ENCODE peak calls at places on chromosome 19, in nine cellular contexts. G, X, F, P, V, H, R, Q and W are unnamed samples.

GRCh38 chr19:34989248-34989797 is 10.8 kb upstream of the GRAMD1A start:
- DNase-seq in G (no peak), X (peak), F (no peak), P (no peak), V (no peak), H (no peak), R (no peak), Q (no peak), W (no peak)

GRCh38 chr19:18895038-18895827 is 725 bp downstream of the CERS1 start:
- DNase-seq in G (no peak), X (peak), F (no peak), P (peak), V (no peak), H (peak), R (no peak), Q (no peak), W (peak)

GRCh38 chr19:18415177-18415867 is 3.9 kb upstream of the SSBP4 start:
- DNase-seq in G (no peak), X (no peak), F (no peak), P (no peak), V (no peak), H (no peak), R (no peak), Q (no peak), W (peak)

GRCh38 chr19:33772102-33772857 is 24.4 kb upstream of the KCTD15 start:
- DNase-seq in G (no peak), X (peak), F (no peak), P (no peak), V (no peak), H (no peak), R (no peak), Q (no peak), W (no peak)

GRCh38 chr19:11861301-11861700 is 12.8 kb downstream of the ZNF439 start:
- DNase-seq in G (no peak), X (no peak), F (no peak), P (no peak), V (no peak), H (no peak), R (no peak), Q (no peak), W (no peak)

GRCh38 chr19:41893899-41894298 is 10.9 kb downstream of the ARHGEF1 start:
- DNase-seq in G (no peak), X (no peak), F (no peak), P (no peak), V (no peak), H (no peak), R (no peak), Q (no peak), W (peak)

GRCh38 chr19:7986321-7987083 is 18.9 kb downstream of the ELAVL1 start:
- DNase-seq in G (no peak), X (no peak), F (no peak), P (no peak), V (no peak), H (no peak), R (no peak), Q (no peak), W (no peak)

GRCh38 chr19:45693168-45693788 is 812 bp downstream of the QPCTL start:
- DNase-seq in G (peak), X (peak), F (peak), P (peak), V (peak), H (peak), R (peak), Q (peak), W (peak)

GRCh38 chr19:7545904-7546303 is 10.4 kb downstream of the PNPLA6 start:
- DNase-seq in G (no peak), X (no peak), F (no peak), P (no peak), V (no peak), H (no peak), R (no peak), Q (no peak), W (no peak)